ENCODE peak calls at places on chromosome 17, in six cellular contexts. S, Y, V, B, L and G are unnamed samples.

GRCh38 chr17:66416207-66416940 is 114.0 kb downstream of the PRKCA start:
- DNase-seq in S (no peak), Y (no peak), V (no peak), B (no peak), L (no peak), G (no peak)

GRCh38 chr17:44387773-44388172 is 1.7 kb downstream of the ITGA2B start:
- DNase-seq in S (no peak), Y (no peak), V (no peak), B (no peak), L (no peak), G (no peak)

GRCh38 chr17:51200295-51200694 is 34.1 kb downstream of the NME2 start:
- DNase-seq in S (no peak), Y (no peak), V (no peak), B (no peak), L (no peak), G (no peak)

GRCh38 chr17:21361020-21361809 is 14.9 kb upstream of the KCNJ12 start:
- DNase-seq in S (no peak), Y (peak; percentile 7), V (no peak), B (no peak), L (no peak), G (no peak)

GRCh38 chr17:41392278-41392677 is 5.1 kb downstream of the KRT31 start:
- DNase-seq in S (no peak), Y (no peak), V (no peak), B (peak; percentile 19), L (no peak), G (no peak)

GRCh38 chr17:43938838-43939182 is 3.5 kb downstream of the PPY start:
- DNase-seq in S (no peak), Y (no peak), V (no peak), B (no peak), L (no peak), G (no peak)

GRCh38 chr17:19542247-19542646 is 8.6 kb downstream of the SLC47A1 start:
- DNase-seq in S (no peak), Y (no peak), V (no peak), B (no peak), L (no peak), G (no peak)

GRCh38 chr17:66468241-66469087 is 166.1 kb downstream of the PRKCA start:
- DNase-seq in S (no peak), Y (no peak), V (no peak), B (no peak), L (peak; percentile 4), G (peak; percentile 52)

GRCh38 chr17:37177234-37177633 is 198.6 kb upstream of the C17orf78 start:
- DNase-seq in S (no peak), Y (no peak), V (no peak), B (no peak), L (no peak), G (peak; percentile 1)

GRCh38 chr17:70119961-70120360 is 44.9 kb downstream of the KCNJ16 start:
- DNase-seq in S (no peak), Y (no peak), V (no peak), B (peak; percentile 42), L (no peak), G (no peak)

GRCh38 chr17:78890111-78890897 is 12.7 kb downstream of the CEP295NL start:
- DNase-seq in S (peak; percentile 46), Y (peak; percentile 86), V (peak; percentile 56), B (no peak), L (peak; percentile 46), G (no peak)

GRCh38 chr17:48636177-48637018 is 10.2 kb upstream of the HOXB9 start:
- DNase-seq in S (no peak), Y (no peak), V (peak; percentile 26), B (no peak), L (peak; percentile 14), G (peak; percentile 60)

GRCh38 chr17:21169496-21169895 is 42.7 kb downstream of the DHRS7B start:
- DNase-seq in S (no peak), Y (no peak), V (no peak), B (no peak), L (no peak), G (no peak)

GRCh38 chr17:78924481-78925151 is 571 bp downstream of the TIMP2 start:
- DNase-seq in S (peak; percentile 25), Y (peak; percentile 72), V (no peak), B (peak; percentile 42), L (no peak), G (peak; percentile 69)

GRCh38 chr17:73973881-73974409 is 229.5 kb upstream of the RPL38 start:
- DNase-seq in S (peak; percentile 49), Y (no peak), V (no peak), B (peak; percentile 60), L (no peak), G (no peak)

GRCh38 chr17:76641501-76641900 is 2.1 kb downstream of the ST6GALNAC1 start:
- DNase-seq in S (no peak), Y (no peak), V (no peak), B (no peak), L (no peak), G (no peak)

GRCh38 chr17:47212458-47212857 is 3.3 kb downstream of the MYL4 start:
- DNase-seq in S (no peak), Y (no peak), V (no peak), B (no peak), L (no peak), G (no peak)

GRCh38 chr17:29645516-29646051 is 22.9 kb upstream of the CORO6 start:
- DNase-seq in S (peak; percentile 61), Y (no peak), V (peak; percentile 82), B (peak; percentile 87), L (peak; percentile 95), G (peak; percentile 94)

GRCh38 chr17:74430706-74431567 is 951 bp upstream of the GPRC5C start:
- DNase-seq in S (peak; percentile 86), Y (peak; percentile 87), V (peak; percentile 47), B (peak; percentile 89), L (peak; percentile 94), G (peak; percentile 17)

GRCh38 chr17:69593716-69594115 is 179.2 kb downstream of the MAP2K6 start:
- DNase-seq in S (no peak), Y (no peak), V (no peak), B (no peak), L (no peak), G (no peak)

GRCh38 chr17:988561-988960 is 8.4 kb upstream of the TIMM22 start:
- DNase-seq in S (no peak), Y (peak; percentile 3), V (no peak), B (no peak), L (no peak), G (no peak)

GRCh38 chr17:32302860-32303649 is 37.4 kb downstream of the RHBDL3 start:
- DNase-seq in S (no peak), Y (no peak), V (no peak), B (no peak), L (no peak), G (no peak)

GRCh38 chr17:34412534-34412933 is 49.5 kb upstream of the CCL1 start:
- DNase-seq in S (no peak), Y (no peak), V (no peak), B (no peak), L (no peak), G (no peak)

GRCh38 chr17:633133-633532 is 81.5 kb downstream of the VPS53 start:
- DNase-seq in S (no peak), Y (no peak), V (no peak), B (no peak), L (no peak), G (no peak)

GRCh38 chr17:63289931-63290330 is 156.2 kb downstream of the CYB561 start:
- DNase-seq in S (no peak), Y (no peak), V (no peak), B (no peak), L (no peak), G (no peak)

GRCh38 chr17:61500287-61500686 is 48.1 kb downstream of the TBX4 start:
- DNase-seq in S (no peak), Y (no peak), V (no peak), B (no peak), L (no peak), G (no peak)

GRCh38 chr17:10172241-10172741 is 26.1 kb downstream of the GAS7 start:
- DNase-seq in S (no peak), Y (no peak), V (no peak), B (no peak), L (no peak), G (no peak)

GRCh38 chr17:16352838-16353701 is at the start of gene CENPV:
- DNase-seq in S (no peak), Y (peak; percentile 70), V (no peak), B (peak; percentile 39), L (no peak), G (peak; percentile 77)

DNA sequence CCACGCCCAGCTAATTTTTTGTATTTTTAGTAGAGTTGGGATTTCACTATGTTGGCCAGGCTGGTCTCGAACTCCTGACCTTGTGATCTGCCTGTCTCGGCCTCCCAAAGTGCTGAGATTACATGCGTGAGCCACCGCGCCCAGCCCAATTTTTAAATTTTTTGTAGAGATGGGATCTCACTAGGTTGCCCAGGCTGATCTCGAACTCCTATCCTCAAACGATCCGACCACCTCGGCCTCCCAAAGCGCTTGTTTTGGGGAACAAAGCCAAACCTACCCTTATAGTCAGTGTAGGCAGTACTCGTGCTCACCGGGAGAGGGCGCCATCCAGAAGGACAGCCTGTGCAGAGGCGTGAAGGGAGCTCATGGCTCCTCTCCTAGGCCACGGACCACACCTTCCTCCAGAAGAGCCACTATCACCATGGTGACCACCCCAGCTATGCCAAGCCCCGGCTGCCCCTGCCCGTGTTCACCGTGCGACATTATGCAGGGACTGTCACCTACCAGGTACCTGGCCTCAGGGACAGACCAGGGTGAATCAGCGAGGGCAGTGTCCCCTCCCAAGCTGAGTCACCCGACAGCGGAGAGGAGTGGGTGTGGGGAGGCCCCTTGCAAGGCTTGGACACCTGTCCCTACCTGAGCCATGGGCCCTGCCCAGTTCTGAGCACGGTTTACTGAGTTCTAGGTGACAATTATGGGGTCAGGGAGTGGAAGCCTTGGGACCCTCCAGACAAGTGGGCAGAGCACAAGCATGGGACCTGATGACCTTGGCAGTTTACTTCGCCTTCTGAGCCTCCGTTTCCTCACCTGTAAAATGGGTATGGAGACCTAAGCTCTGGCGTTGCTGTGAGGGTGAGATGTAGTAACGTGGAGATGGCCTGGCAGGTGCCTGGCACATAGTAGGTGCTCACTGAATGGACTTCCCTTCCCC is 13.7 kb downstream of the MYO15B start:
- DNase-seq in S (no peak), Y (peak; percentile 77), V (peak; percentile 47), B (peak; percentile 62), L (no peak), G (peak; percentile 57)
- H3K36me3 ChIP-seq in S (peaks cover 6% of the 10 kb centered on the region), Y (no peaks in the 10 kb centered on the region), V (no peaks in the 10 kb centered on the region), B (no peaks in the 10 kb centered on the region), L (no peaks in the 10 kb centered on the region), G (no peaks in the 10 kb centered on the region)

GRCh38 chr17:80442305-80442659 is 27.3 kb downstream of the ENDOV start:
- DNase-seq in S (no peak), Y (no peak), V (no peak), B (no peak), L (no peak), G (no peak)
- H3K4me3 ChIP-seq in S (no peak overlapping the region), Y (no peak overlapping the region), V (no peak overlapping the region), B (no peak overlapping the region), L (no peak overlapping the region), G (no peak overlapping the region)

DNA sequence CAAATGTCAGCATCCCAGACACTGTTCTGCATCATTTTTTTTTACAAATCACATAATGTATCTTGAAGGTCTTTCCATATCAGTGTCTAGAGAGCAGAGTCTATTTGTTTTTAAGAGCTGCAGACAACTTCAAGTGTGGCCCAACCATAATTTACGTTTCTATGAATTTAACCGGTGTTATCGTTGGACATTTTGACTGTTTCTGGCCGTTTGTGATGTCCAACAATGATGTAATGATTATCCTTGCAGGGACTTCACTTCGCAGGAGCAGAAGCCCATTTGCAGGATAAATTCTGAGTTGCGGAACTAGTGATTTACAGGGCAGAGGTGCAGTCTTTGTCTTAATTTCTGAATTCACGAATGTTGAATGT is 26.9 kb upstream of the HLF start:
- DNase-seq in S (no peak), Y (no peak), V (no peak), B (no peak), L (no peak), G (no peak)
- H3K36me3 ChIP-seq in S (no peaks in the 10 kb centered on the region), Y (no peaks in the 10 kb centered on the region), V (no peaks in the 10 kb centered on the region), B (no peaks in the 10 kb centered on the region), L (no peaks in the 10 kb centered on the region), G (no peaks in the 10 kb centered on the region)

GRCh38 chr17:50093807-50094206 is 1.3 kb upstream of the PDK2 start:
- DNase-seq in S (no peak), Y (no peak), V (no peak), B (no peak), L (no peak), G (no peak)
- H3K4me3 ChIP-seq in S (no peak overlapping the region), Y (no peak overlapping the region), V (no peak overlapping the region), B (no peak overlapping the region), L (no peak overlapping the region), G (no peak overlapping the region)